ENCODE peak calls at places on chromosomes 13 and 19, in six cellular contexts. V is H9, F is IMR-90, H is neuronal stem cell, P is H1, Y is trophoblast cell. C is an unnamed sample.
A peak's percentile ranks its signal among the peaks of the same experiment; 100 is the strongest.

GRCh38 chr19:52541608-52542007 is 14.1 kb downstream of the ZNF808 start:
- DNase-seq in P (no peak), F (no peak), Y (no peak), H (no peak), V (no peak), C (no peak)

GRCh38 chr13:45681101-45681500 is 21.0 kb upstream of the CBY2 start:
- DNase-seq in F (no peak), P (no peak), V (no peak), Y (no peak), H (no peak), C (no peak)

GRCh38 chr13:51801631-51802099 is 2.3 kb downstream of the DHRS12 start:
- DNase-seq in P (no peak), H (peak; percentile 64), F (no peak), V (no peak), Y (no peak), C (no peak)

GRCh38 chr19:55370305-55370988 is at the start of gene IL11:
- DNase-seq in Y (no peak), P (no peak), V (no peak), H (no peak), F (peak; percentile 78), C (peak; percentile 84)

GRCh38 chr19:2474232-2475017 is 1.5 kb upstream of the GADD45B start:
- DNase-seq in P (no peak), Y (peak; percentile 92), V (peak; percentile 89), H (peak; percentile 88), F (peak; percentile 87), C (peak; percentile 96)

GRCh38 chr19:44051654-44052402 is at the start of gene ZNF223:
- DNase-seq in F (peak; percentile 89), H (peak; percentile 82), P (peak; percentile 77), V (peak; percentile 97), Y (peak; percentile 82), C (peak; percentile 85)

GRCh38 chr13:36344173-36344572 is 2.0 kb downstream of the SPART start:
- DNase-seq in H (no peak), F (peak; percentile 70), Y (peak; percentile 41), V (no peak), P (no peak), C (peak; percentile 89)

GRCh38 chr13:60402022-60402421 is 5.0 kb downstream of the TDRD3 start:
- DNase-seq in V (no peak), Y (no peak), P (no peak), H (no peak), F (peak; percentile 5), C (no peak)

GRCh38 chr19:46954502-46955004 is 65.1 kb upstream of the NPAS1 start:
- DNase-seq in F (no peak), V (no peak), P (no peak), H (no peak), Y (no peak), C (no peak)

GRCh38 chr13:44583126-44583525 is 7.0 kb upstream of the TSC22D1 start:
- DNase-seq in P (no peak), Y (no peak), V (no peak), F (peak; percentile 47), H (no peak), C (no peak)

GRCh38 chr19:49129238-49129583 is 9.9 kb downstream of the PPFIA3 start:
- DNase-seq in V (peak; percentile 92), P (no peak), Y (no peak), H (no peak), F (no peak), C (no peak)

GRCh38 chr13:44697058-44697457 is 120.9 kb upstream of the TSC22D1 start:
- DNase-seq in V (no peak), Y (no peak), P (no peak), H (no peak), F (no peak), C (no peak)

GRCh38 chr13:77416666-77417212 is 89.8 kb upstream of the MYCBP2 start:
- DNase-seq in F (no peak), Y (no peak), H (no peak), V (no peak), P (no peak), C (no peak)

GRCh38 chr19:1483979-1484428 is 5.0 kb upstream of the C19orf25 start:
- DNase-seq in H (no peak), F (no peak), P (no peak), V (peak; percentile 30), Y (no peak), C (no peak)

GRCh38 chr13:102569488-102569887 is 27.3 kb upstream of the TPP2 start:
- DNase-seq in V (no peak), Y (no peak), P (no peak), H (no peak), F (peak; percentile 69), C (no peak)

GRCh38 chr19:18733196-18733647 is 49.7 kb downstream of the CRTC1 start:
- DNase-seq in Y (no peak), P (no peak), H (no peak), V (no peak), F (peak; percentile 93), C (peak; percentile 92)

GRCh38 chr13:78323848-78324247 is 279.5 kb downstream of the POU4F1 start:
- DNase-seq in P (no peak), F (no peak), Y (no peak), H (no peak), V (no peak), C (no peak)

GRCh38 chr19:40778045-40778864 is at the start of gene RAB4B:
- DNase-seq in H (peak; percentile 100), P (peak; percentile 100), Y (peak; percentile 100), F (peak; percentile 99), V (peak; percentile 100), C (peak; percentile 100)

GRCh38 chr19:4120531-4120930 is 3.4 kb downstream of the MAP2K2 start:
- DNase-seq in P (no peak), V (no peak), F (peak; percentile 63), Y (no peak), H (no peak), C (peak; percentile 20)

GRCh38 chr19:2186071-2186846 is 22.5 kb downstream of the DOT1L start:
- DNase-seq in Y (no peak), P (no peak), F (peak; percentile 95), V (no peak), H (no peak), C (peak; percentile 82)

GRCh38 chr13:45833663-45834062 is 17.9 kb downstream of the SIAH3 start:
- DNase-seq in V (no peak), H (no peak), F (peak; percentile 7), Y (no peak), P (no peak), C (peak; percentile 47)

GRCh38 chr13:44393391-44393790 is 19.8 kb downstream of the SERP2 start:
- DNase-seq in P (no peak), Y (no peak), H (no peak), F (no peak), V (no peak), C (no peak)

GRCh38 chr19:46818812-46819211 is 30.4 kb upstream of the SLC1A5 start:
- DNase-seq in Y (no peak), F (peak; percentile 33), H (no peak), P (no peak), V (peak; percentile 43), C (no peak)

GRCh38 chr19:3154957-3155736 is 19.3 kb downstream of the GNA15 start:
- DNase-seq in Y (peak; percentile 100), H (no peak), P (no peak), V (no peak), F (peak; percentile 99), C (peak; percentile 100)

GRCh38 chr19:9911524-9911923 is 24.8 kb downstream of the OLFM2 start:
- DNase-seq in H (no peak), V (no peak), Y (no peak), P (no peak), F (no peak), C (no peak)
- H3K18ac ChIP-seq in H (no peak overlapping the region), V (no peak overlapping the region), Y (no peak overlapping the region), P (no peak overlapping the region), F (no peak overlapping the region), C (no peak overlapping the region)

DNA sequence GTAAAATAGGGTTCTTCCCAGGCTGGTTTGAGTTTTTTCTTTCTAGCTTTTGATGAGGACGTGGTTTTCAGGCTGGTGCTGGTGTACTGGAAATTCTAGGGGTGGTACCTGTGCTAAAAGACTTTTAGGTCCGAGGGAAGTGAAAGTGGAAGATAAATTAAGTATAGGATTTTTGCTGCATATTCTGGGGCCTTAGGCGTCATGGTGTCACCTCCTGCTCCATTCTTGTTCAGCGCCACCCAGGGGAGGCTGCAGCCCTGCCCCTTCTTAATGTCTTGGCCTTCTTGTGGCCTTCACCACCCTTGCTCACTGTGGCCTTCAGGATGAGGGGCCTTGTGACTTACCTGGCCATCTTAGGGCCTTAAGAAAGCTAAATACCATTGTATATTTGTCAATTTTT is 12.4 kb downstream of the ZNF552 start:
- DNase-seq in F (no peak), P (no peak), Y (no peak), H (no peak), V (peak; percentile 61), C (no peak)
- H2AFZ ChIP-seq in F (no peak overlapping the region), P (no peak overlapping the region), Y (no peak overlapping the region), H (no peak overlapping the region), V (no peak overlapping the region), C (no peak overlapping the region)

GRCh38 chr13:65585346-65585745 is 1644.8 kb downstream of the PCDH9 start:
- DNase-seq in F (no peak), V (peak; percentile 42), Y (no peak), P (no peak), H (no peak), C (no peak)
- H2BK120ac ChIP-seq in F (no peak overlapping the region), V (no peak overlapping the region), Y (no peak overlapping the region), P (no peak overlapping the region), H (no peak overlapping the region), C (no peak overlapping the region)

GRCh38 chr13:99657848-99658265 is 156.6 kb downstream of the TM9SF2 start:
- DNase-seq in Y (no peak), P (no peak), V (peak; percentile 68), F (no peak), H (no peak), C (peak; percentile 29)
- H3K18ac ChIP-seq in Y (no peak overlapping the region), P (peak overlapping the region; percentile 99), V (peak overlapping the region; percentile 36), F (no peak overlapping the region), H (peak overlapping the region; percentile 95), C (peak overlapping the region; percentile 91)

GRCh38 chr19:34686455-34686854 is 9.0 kb downstream of the ZNF302 start:
- DNase-seq in H (no peak), F (no peak), Y (no peak), V (no peak), P (no peak), C (no peak)
- H2AFZ ChIP-seq in H (no peak overlapping the region), F (no peak overlapping the region), Y (no peak overlapping the region), V (no peak overlapping the region), P (no peak overlapping the region), C (no peak overlapping the region)

GRCh38 chr13:48775804-48776203 is 122.1 kb downstream of the CYSLTR2 start:
- DNase-seq in Y (peak; percentile 64), V (no peak), P (no peak), F (peak; percentile 97), H (no peak), C (peak; percentile 95)
- H2BK120ac ChIP-seq in Y (no peak overlapping the region), V (no peak overlapping the region), P (no peak overlapping the region), F (peak overlapping the region; percentile 12), H (no peak overlapping the region), C (no peak overlapping the region)

DNA sequence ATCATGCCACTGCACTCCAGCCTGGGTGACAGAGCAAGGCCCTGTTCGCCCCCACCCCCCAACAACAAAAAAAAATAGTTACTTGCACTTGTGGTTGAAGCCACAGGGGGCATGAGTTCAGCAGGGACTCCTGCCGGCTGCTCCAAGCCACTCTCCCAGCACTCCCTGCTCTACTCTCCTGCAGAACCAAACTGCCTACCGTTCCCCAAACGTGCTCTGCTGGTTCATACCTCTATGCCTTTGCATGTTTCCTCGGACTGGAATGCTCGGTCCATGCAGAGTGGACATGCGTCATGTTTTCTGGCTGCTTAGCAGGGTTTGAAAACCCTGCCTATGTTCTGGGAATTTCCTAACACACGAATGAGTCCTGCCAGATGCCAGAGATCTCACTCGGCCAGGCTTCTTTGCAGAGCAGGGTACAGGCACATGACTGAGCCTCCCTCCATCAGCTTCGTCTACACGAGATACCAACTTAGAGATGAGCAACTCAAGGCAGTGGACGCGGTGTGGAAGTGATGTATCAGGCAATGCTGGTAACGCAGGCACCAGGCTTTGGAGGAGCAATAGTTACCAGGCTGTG is 8.5 kb upstream of the SLC25A15 start:
- DNase-seq in P (no peak), V (peak; percentile 48), H (no peak), Y (peak; percentile 97), F (peak; percentile 20), C (peak; percentile 44)
- H3K18ac ChIP-seq in P (no peak overlapping the region), V (no peak overlapping the region), H (no peak overlapping the region), Y (no peak overlapping the region), F (no peak overlapping the region), C (no peak overlapping the region)

C was measured in mesenchymal stem cell.